ENCODE peak calls at places on chromosomes 2 and 18, in six cellular contexts. One of them, this sample, is unnamed.

GRCh38 chr18:67788315-67788714 is 271.8 kb upstream of the DSEL start:
- DNase-seq in Peyer's patch: no peak
- DNase-seq in CD4-positive, CD25-positive, alpha-beta regulatory T cell: no peak
- DNase-seq in pancreas: no peak
- DNase-seq in stomach: no peak
- DNase-seq in IMR-90: no peak
- DNase-seq in this sample: no peak

GRCh38 chr18:7904529-7904928 is 337.4 kb downstream of the PTPRM start:
- DNase-seq in Peyer's patch: no peak
- DNase-seq in CD4-positive, CD25-positive, alpha-beta regulatory T cell: no peak
- DNase-seq in pancreas: no peak
- DNase-seq in stomach: no peak
- DNase-seq in IMR-90: peak
- DNase-seq in this sample: no peak

GRCh38 chr2:105814291-105814940 is 69.7 kb downstream of the NCK2 start:
- DNase-seq in Peyer's patch: no peak
- DNase-seq in CD4-positive, CD25-positive, alpha-beta regulatory T cell: no peak
- DNase-seq in pancreas: no peak
- DNase-seq in stomach: no peak
- DNase-seq in IMR-90: no peak
- DNase-seq in this sample: no peak

GRCh38 chr2:66478311-66478710 is 43.4 kb downstream of the MEIS1 start:
- DNase-seq in Peyer's patch: no peak
- DNase-seq in CD4-positive, CD25-positive, alpha-beta regulatory T cell: no peak
- DNase-seq in pancreas: no peak
- DNase-seq in stomach: no peak
- DNase-seq in IMR-90: no peak
- DNase-seq in this sample: no peak

GRCh38 chr2:231935207-231935524 is 9.0 kb upstream of the NPPC start:
- DNase-seq in Peyer's patch: no peak
- DNase-seq in CD4-positive, CD25-positive, alpha-beta regulatory T cell: no peak
- DNase-seq in pancreas: no peak
- DNase-seq in stomach: peak
- DNase-seq in IMR-90: peak
- DNase-seq in this sample: no peak

GRCh38 chr18:33440011-33440383 is 524 bp downstream of the CCDC178 start:
- DNase-seq in Peyer's patch: no peak
- DNase-seq in CD4-positive, CD25-positive, alpha-beta regulatory T cell: no peak
- DNase-seq in pancreas: peak
- DNase-seq in stomach: peak
- DNase-seq in IMR-90: peak
- DNase-seq in this sample: no peak

GRCh38 chr2:218796691-218797090 is 14.7 kb downstream of the CYP27A1 start:
- DNase-seq in Peyer's patch: no peak
- DNase-seq in CD4-positive, CD25-positive, alpha-beta regulatory T cell: no peak
- DNase-seq in pancreas: no peak
- DNase-seq in stomach: no peak
- DNase-seq in IMR-90: no peak
- DNase-seq in this sample: no peak

GRCh38 chr2:237693281-237694039 is 66.1 kb downstream of the LRRFIP1 start:
- DNase-seq in Peyer's patch: peak
- DNase-seq in CD4-positive, CD25-positive, alpha-beta regulatory T cell: no peak
- DNase-seq in pancreas: no peak
- DNase-seq in stomach: no peak
- DNase-seq in IMR-90: peak
- DNase-seq in this sample: no peak

GRCh38 chr2:231190531-231191197 is 7.8 kb upstream of the ARMC9 start:
- DNase-seq in Peyer's patch: no peak
- DNase-seq in CD4-positive, CD25-positive, alpha-beta regulatory T cell: no peak
- DNase-seq in pancreas: peak
- DNase-seq in stomach: peak
- DNase-seq in IMR-90: no peak
- DNase-seq in this sample: peak

GRCh38 chr2:102258386-102259074 is 52.8 kb upstream of the IL1RL1 start:
- DNase-seq in Peyer's patch: no peak
- DNase-seq in CD4-positive, CD25-positive, alpha-beta regulatory T cell: no peak
- DNase-seq in pancreas: no peak
- DNase-seq in stomach: no peak
- DNase-seq in IMR-90: peak
- DNase-seq in this sample: no peak

GRCh38 chr2:128594273-128594910 is 275.7 kb upstream of the HS6ST1 start:
- DNase-seq in Peyer's patch: peak
- DNase-seq in CD4-positive, CD25-positive, alpha-beta regulatory T cell: no peak
- DNase-seq in pancreas: no peak
- DNase-seq in stomach: peak
- DNase-seq in IMR-90: no peak
- DNase-seq in this sample: no peak

DNA sequence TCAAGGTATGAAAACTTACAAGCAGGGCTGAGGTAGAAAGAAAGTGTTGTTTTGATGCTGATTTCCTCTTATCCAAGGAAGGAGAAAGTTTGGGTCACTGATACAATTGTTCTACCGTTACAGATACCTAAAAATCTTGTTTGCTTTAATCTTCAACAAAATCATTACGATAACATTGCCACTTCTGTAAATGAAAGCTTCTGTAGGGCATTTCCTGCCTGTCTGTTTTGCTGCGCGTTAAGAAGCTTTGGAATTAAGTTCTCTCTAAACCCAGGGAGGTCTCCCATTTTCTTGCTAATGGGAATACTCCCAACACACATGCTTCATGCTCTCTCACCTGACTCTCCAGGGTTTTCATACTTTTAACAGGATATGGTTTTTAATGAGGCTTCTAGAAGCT is 258.5 kb downstream of the PTGR3 start:
- DNase-seq in Peyer's patch: no peak
- DNase-seq in CD4-positive, CD25-positive, alpha-beta regulatory T cell: no peak
- DNase-seq in pancreas: no peak
- DNase-seq in stomach: no peak
- DNase-seq in IMR-90: no peak
- DNase-seq in this sample: no peak
- H3K27ac ChIP-seq in Peyer's patch: peak
- H3K27ac ChIP-seq in CD4-positive, CD25-positive, alpha-beta regulatory T cell: peak
- H3K27ac ChIP-seq in pancreas: peak
- H3K27ac ChIP-seq in stomach: peak
- H3K27ac ChIP-seq in IMR-90: no peak
- H3K27ac ChIP-seq in this sample: no peak

DNA sequence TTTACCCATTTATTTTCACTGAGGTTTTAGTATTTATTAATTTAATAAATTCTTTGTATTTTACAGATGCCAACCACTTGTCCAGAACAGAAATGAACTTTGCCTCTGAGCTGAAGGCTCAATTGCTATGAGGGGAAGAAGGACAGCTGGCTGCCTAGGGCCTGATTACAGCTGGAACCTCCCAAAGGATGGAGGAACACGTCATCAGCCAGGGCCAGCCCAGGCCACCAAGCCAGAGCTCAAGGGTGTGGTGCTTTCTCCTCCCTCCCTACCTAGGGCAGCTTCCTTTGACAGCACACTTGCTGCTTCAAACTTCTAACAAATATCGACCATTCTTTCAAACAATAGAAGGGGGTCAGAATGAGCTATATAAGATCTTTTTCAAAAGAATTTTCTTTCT is 19.7 kb upstream of the RIOK3 start:
- DNase-seq in Peyer's patch: peak
- DNase-seq in CD4-positive, CD25-positive, alpha-beta regulatory T cell: no peak
- DNase-seq in pancreas: no peak
- DNase-seq in stomach: peak
- DNase-seq in IMR-90: no peak
- DNase-seq in this sample: no peak
- H3K27ac ChIP-seq in Peyer's patch: peak
- H3K27ac ChIP-seq in CD4-positive, CD25-positive, alpha-beta regulatory T cell: no peak
- H3K27ac ChIP-seq in pancreas: no peak
- H3K27ac ChIP-seq in stomach: no peak
- H3K27ac ChIP-seq in IMR-90: no peak
- H3K27ac ChIP-seq in this sample: no peak

DNA sequence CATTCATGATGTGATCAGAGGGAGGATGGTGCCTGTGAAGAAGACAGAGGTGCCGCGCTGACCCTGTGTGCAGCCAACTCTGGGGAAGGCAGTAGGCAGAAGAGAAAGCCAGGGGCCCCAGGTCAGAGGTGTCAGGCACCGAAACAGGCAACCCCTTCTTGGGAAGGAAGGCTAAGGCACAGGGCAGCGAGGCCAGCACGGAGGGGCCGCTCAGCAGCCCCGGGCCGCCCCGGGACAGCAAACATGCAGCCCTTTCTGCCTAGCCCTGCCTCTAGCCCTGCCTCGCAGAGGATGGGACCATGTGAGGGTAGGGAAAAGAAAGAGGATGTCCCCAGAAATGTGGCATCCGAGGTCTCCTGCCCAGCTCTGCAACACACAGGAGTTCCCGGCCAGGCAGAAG is 7.7 kb upstream of the MAL start:
- DNase-seq in Peyer's patch: no peak
- DNase-seq in CD4-positive, CD25-positive, alpha-beta regulatory T cell: no peak
- DNase-seq in pancreas: no peak
- DNase-seq in stomach: no peak
- DNase-seq in IMR-90: no peak
- DNase-seq in this sample: no peak
- H3K27ac ChIP-seq in Peyer's patch: no peak
- H3K27ac ChIP-seq in CD4-positive, CD25-positive, alpha-beta regulatory T cell: no peak
- H3K27ac ChIP-seq in pancreas: no peak
- H3K27ac ChIP-seq in stomach: no peak
- H3K27ac ChIP-seq in IMR-90: no peak
- H3K27ac ChIP-seq in this sample: peak

DNA sequence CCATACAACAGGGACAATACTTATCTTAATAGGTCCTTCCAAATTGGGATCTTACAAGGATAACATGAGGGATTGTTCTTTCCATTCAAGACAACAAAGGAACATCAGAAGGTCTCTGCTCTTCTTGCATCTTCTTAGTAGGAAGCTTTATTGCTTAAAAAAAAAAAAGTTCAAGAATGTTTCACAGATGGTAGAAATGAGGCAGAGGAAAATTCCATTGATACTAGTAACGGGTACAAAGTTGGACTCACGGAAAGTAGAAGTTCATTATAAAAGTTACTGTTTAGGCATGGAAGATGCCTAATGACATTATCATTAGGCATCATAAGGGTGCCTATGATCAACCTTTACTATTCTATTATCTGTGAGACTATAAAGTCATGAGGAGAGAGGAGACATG is 136.2 kb downstream of the LAMA3 start:
- DNase-seq in Peyer's patch: no peak
- DNase-seq in CD4-positive, CD25-positive, alpha-beta regulatory T cell: no peak
- DNase-seq in pancreas: no peak
- DNase-seq in stomach: no peak
- DNase-seq in IMR-90: no peak
- DNase-seq in this sample: no peak
- H3K27ac ChIP-seq in Peyer's patch: peak
- H3K27ac ChIP-seq in CD4-positive, CD25-positive, alpha-beta regulatory T cell: no peak
- H3K27ac ChIP-seq in pancreas: no peak
- H3K27ac ChIP-seq in stomach: no peak
- H3K27ac ChIP-seq in IMR-90: no peak
- H3K27ac ChIP-seq in this sample: no peak

DNA sequence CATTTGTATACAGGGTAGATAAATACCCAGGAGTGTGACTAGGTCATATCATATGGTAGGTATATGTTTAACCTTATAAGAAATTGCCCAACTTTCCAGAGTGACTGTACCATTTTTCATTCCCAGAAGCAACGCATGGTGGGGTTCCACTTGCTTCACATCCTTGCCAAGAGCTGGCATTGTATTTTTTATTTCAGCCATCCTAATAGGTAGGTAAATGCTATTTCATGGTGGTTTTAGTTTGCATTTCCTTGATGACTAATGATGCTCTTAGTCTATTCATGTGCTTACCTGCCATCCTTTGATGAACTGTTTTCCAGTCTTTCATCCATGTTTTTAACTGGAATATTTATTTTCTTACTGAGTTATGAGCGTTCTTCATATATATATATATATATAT is 51.9 kb downstream of the MAP4K3 start:
- DNase-seq in Peyer's patch: no peak
- DNase-seq in CD4-positive, CD25-positive, alpha-beta regulatory T cell: no peak
- DNase-seq in pancreas: no peak
- DNase-seq in stomach: no peak
- DNase-seq in IMR-90: no peak
- DNase-seq in this sample: no peak
- H3K27ac ChIP-seq in Peyer's patch: no peak
- H3K27ac ChIP-seq in CD4-positive, CD25-positive, alpha-beta regulatory T cell: no peak
- H3K27ac ChIP-seq in pancreas: no peak
- H3K27ac ChIP-seq in stomach: no peak
- H3K27ac ChIP-seq in IMR-90: no peak
- H3K27ac ChIP-seq in this sample: no peak

GRCh38 chr18:60891936-60892335 is 441.3 kb upstream of the CDH20 start:
- DNase-seq in Peyer's patch: no peak
- DNase-seq in CD4-positive, CD25-positive, alpha-beta regulatory T cell: no peak
- DNase-seq in pancreas: no peak
- DNase-seq in stomach: no peak
- DNase-seq in IMR-90: no peak
- DNase-seq in this sample: no peak

GRCh38 chr18:60894254-60894945 is 438.8 kb upstream of the CDH20 start:
- DNase-seq in Peyer's patch: no peak
- DNase-seq in CD4-positive, CD25-positive, alpha-beta regulatory T cell: no peak
- DNase-seq in pancreas: no peak
- DNase-seq in stomach: no peak
- DNase-seq in IMR-90: no peak
- DNase-seq in this sample: no peak

GRCh38 chr18:60892441-60892840 is 440.8 kb upstream of the CDH20 start:
- DNase-seq in Peyer's patch: no peak
- DNase-seq in CD4-positive, CD25-positive, alpha-beta regulatory T cell: no peak
- DNase-seq in pancreas: no peak
- DNase-seq in stomach: no peak
- DNase-seq in IMR-90: no peak
- DNase-seq in this sample: no peak

GRCh38 chr18:60893331-60894114 is 439.7 kb upstream of the CDH20 start:
- DNase-seq in Peyer's patch: no peak
- DNase-seq in CD4-positive, CD25-positive, alpha-beta regulatory T cell: no peak
- DNase-seq in pancreas: no peak
- DNase-seq in stomach: no peak
- DNase-seq in IMR-90: no peak
- DNase-seq in this sample: no peak

GRCh38 chr18:60892855-60893254 is 440.4 kb upstream of the CDH20 start:
- DNase-seq in Peyer's patch: no peak
- DNase-seq in CD4-positive, CD25-positive, alpha-beta regulatory T cell: no peak
- DNase-seq in pancreas: no peak
- DNase-seq in stomach: peak
- DNase-seq in IMR-90: no peak
- DNase-seq in this sample: no peak
- H3K27ac ChIP-seq in Peyer's patch: no peak
- H3K27ac ChIP-seq in CD4-positive, CD25-positive, alpha-beta regulatory T cell: no peak
- H3K27ac ChIP-seq in pancreas: no peak
- H3K27ac ChIP-seq in stomach: no peak
- H3K27ac ChIP-seq in IMR-90: no peak
- H3K27ac ChIP-seq in this sample: no peak

DNA sequence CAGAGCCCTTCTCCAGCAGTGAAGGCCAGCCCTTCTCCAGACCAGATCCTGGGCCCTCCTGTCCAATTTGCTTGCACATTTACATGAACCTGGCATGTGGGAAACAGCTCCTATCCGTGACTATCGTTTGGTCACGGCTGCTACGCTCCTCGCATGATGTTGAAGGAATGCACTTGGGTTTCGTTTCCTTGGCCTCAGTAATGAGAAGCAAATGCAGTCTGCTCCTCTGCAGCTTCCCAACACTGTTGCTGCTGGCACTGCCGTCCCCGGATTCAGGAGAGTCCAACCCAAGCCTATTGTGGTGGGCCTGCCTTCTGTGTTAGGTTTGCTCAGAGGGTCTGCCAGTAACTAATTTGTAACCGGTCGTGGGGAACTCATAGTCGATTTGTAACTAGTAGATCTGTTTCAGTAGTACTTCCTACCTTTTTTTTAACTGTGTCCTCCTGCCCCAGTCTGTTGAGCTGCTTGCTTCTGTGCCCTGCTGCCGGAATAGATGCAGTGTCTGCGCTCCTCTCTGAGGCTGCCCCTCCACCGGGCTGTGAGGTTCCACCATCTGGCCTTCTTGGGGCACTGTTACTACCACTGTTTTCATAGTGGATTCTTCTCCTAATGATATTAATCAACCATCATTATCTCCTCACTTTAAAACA is 58.4 kb downstream of the WDSUB1 start:
- DNase-seq in Peyer's patch: no peak
- DNase-seq in CD4-positive, CD25-positive, alpha-beta regulatory T cell: no peak
- DNase-seq in pancreas: no peak
- DNase-seq in stomach: no peak
- DNase-seq in IMR-90: no peak
- DNase-seq in this sample: no peak
- H3K27ac ChIP-seq in Peyer's patch: no peak
- H3K27ac ChIP-seq in CD4-positive, CD25-positive, alpha-beta regulatory T cell: no peak
- H3K27ac ChIP-seq in pancreas: no peak
- H3K27ac ChIP-seq in stomach: no peak
- H3K27ac ChIP-seq in IMR-90: no peak
- H3K27ac ChIP-seq in this sample: peak